ENCODE peak calls at places on chromosomes 5 and 9, in five cellular contexts. T is stomach, C is right atrium auricular region, M is tibial artery, X is right lobe of liver. V is an unnamed sample.

GRCh38 chr9:117120061-117120460 is 294.8 kb downstream of the ASTN2 start:
- DNase-seq in C (no peak), T (no peak), M (no peak), X (no peak), V (no peak)

GRCh38 chr9:101604287-101604686 is 9.5 kb upstream of the PPP3R2 start:
- DNase-seq in T (no peak), C (no peak), M (no peak), X (no peak), V (no peak)

GRCh38 chr5:54403121-54403520 is 52.4 kb upstream of the HSPB3 start:
- DNase-seq in C (no peak), T (no peak), X (no peak), M (no peak), V (no peak)

GRCh38 chr9:121598167-121599000 is 53.0 kb upstream of the DAB2IP start:
- DNase-seq in C (peak), X (peak), M (peak), T (peak), V (peak)

GRCh38 chr9:136625101-136626065 is 37.3 kb upstream of the EGFL7 start:
- DNase-seq in C (peak), T (peak), M (peak), X (peak), V (peak)

GRCh38 chr9:89878003-89878411 is 273.2 kb downstream of the GADD45G start:
- DNase-seq in T (peak), M (peak), X (peak), C (peak), V (peak)

GRCh38 chr5:159033351-159033657 is 66.4 kb downstream of the EBF1 start:
- DNase-seq in T (no peak), M (no peak), C (no peak), X (no peak), V (no peak)

GRCh38 chr9:72256912-72257311 is 107.7 kb downstream of the GDA start:
- DNase-seq in T (no peak), X (no peak), M (no peak), C (no peak), V (no peak)

GRCh38 chr9:130663258-130664171 is 879 bp upstream of the PRDM12 start:
- DNase-seq in T (no peak), C (no peak), X (no peak), M (no peak), V (no peak)

GRCh38 chr5:146716636-146717035 is 161.9 kb downstream of the PPP2R2B start:
- DNase-seq in C (no peak), T (no peak), X (no peak), M (no peak), V (no peak)

GRCh38 chr9:128203842-128204551 is 818 bp downstream of the DNM1 start:
- DNase-seq in M (no peak), C (peak), T (no peak), X (no peak), V (no peak)

GRCh38 chr9:93132287-93132927 is 1.6 kb downstream of the NINJ1 start:
- DNase-seq in T (peak), X (peak), C (no peak), M (peak), V (peak)

GRCh38 chr5:180808461-180809000 is 5.9 kb upstream of the MGAT1 start:
- DNase-seq in M (peak), C (no peak), T (no peak), X (peak), V (peak)

GRCh38 chr5:43602456-43602817 is 543 bp upstream of the NNT start:
- DNase-seq in X (no peak), C (no peak), T (peak), M (no peak), V (peak)

GRCh38 chr5:157956271-157956885 is 97.4 kb upstream of the CLINT1 start:
- DNase-seq in M (no peak), T (no peak), C (no peak), X (no peak), V (no peak)

GRCh38 chr9:114285166-114285867 is 37.6 kb upstream of the ORM1 start:
- DNase-seq in C (no peak), M (peak), T (no peak), X (peak), V (peak)

GRCh38 chr5:41574391-41574790 is 64.0 kb upstream of the PLCXD3 start:
- DNase-seq in X (no peak), M (no peak), T (no peak), C (no peak), V (no peak)

GRCh38 chr9:137590123-137590468 is 216 bp downstream of the ZMYND19 start:
- DNase-seq in M (no peak), C (no peak), X (no peak), T (no peak), V (no peak)

GRCh38 chr5:144567416-144567770 is 396.7 kb downstream of the KCTD16 start:
- DNase-seq in M (no peak), X (no peak), T (no peak), C (no peak), V (no peak)
- TF ChIP-seq CTCF in M (no peak), X (no peak), T (no peak), C (no peak), V (no peak)

DNA sequence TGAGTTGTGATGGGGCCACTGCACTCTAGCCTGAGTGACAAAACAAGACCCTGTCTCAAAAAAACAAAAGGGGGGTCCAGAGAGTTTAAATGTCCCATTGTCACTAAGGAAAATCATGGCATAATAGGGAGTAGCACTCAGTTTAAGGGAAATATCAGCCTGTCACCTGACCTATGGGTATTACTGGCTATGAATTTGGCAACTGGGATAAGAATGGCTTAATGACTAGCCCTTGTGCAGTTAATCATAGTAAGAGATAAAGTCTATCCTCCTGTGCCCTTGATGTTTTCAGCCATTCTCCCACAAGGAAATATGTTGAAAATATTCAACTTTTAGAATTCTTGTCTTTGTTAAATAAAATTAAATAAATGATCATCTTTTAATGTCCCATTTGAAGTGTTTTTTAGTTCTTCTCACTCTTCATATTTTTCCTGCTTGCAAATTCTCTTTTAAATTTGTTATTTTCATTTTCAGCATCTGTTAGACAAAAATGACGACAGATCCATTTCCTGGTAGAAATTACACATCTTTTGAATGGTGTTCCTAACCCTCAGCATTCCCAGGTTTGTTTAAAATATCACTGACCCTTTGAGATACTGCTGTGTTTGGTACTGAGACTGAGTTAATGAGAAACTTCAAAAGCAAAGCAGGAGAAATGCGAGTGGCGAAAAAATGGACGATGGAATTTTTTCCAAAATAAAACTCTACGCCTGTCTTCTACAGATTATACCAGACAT is 191.4 kb downstream of the ARHGAP26 start:
- DNase-seq in X (no peak), M (no peak), T (no peak), C (no peak), V (no peak)
- H3K27ac ChIP-seq in X (peak), M (no peak), T (no peak), C (no peak), V (no peak)

DNA sequence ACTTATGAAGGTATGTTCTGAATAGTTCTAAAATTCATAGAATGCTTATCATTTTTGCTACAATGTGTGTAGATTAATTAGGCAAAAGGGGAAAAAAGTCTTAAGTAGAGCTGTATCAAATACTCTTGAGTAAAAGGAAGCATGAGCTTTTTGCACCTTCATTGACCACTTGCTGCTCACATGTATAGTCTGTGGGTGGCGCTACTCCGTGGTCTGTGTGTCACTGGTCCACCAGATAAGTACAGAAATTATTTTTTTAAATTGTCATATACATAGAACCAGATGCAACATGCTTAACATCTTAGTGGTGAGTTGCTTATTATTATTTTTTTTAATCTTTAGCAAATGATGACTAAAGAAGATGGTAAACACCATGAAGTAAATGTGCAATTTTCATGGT is 130.2 kb downstream of the MAN2A1 start:
- DNase-seq in C (no peak), X (no peak), M (no peak), T (no peak), V (no peak)
- TF ChIP-seq CTCF in C (no peak), X (no peak), M (no peak), T (no peak), V (no peak)

DNA sequence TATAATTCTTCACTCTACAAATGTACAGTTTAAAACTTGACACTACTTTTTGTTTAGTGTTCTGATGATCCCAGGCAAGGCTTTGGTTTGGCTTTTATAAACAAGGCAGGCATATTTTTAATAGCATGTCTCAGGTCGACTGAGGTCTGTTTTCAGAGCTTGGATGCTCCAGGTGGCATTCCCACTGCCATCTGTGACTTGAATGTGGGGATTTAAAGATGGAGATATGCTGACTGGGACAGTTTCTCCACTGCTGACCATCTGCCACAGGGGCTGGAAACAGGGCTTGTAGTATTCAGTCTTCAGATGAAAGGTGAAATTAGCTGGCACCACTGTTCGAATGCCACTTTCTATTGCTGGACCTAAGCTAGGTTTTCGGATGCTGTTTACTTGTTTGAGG is 1266.2 kb upstream of the CDH18 start:
- DNase-seq in M (no peak), T (no peak), C (no peak), X (no peak), V (no peak)
- H3K27ac ChIP-seq in M (no peak), T (no peak), C (no peak), X (no peak), V (no peak)

DNA sequence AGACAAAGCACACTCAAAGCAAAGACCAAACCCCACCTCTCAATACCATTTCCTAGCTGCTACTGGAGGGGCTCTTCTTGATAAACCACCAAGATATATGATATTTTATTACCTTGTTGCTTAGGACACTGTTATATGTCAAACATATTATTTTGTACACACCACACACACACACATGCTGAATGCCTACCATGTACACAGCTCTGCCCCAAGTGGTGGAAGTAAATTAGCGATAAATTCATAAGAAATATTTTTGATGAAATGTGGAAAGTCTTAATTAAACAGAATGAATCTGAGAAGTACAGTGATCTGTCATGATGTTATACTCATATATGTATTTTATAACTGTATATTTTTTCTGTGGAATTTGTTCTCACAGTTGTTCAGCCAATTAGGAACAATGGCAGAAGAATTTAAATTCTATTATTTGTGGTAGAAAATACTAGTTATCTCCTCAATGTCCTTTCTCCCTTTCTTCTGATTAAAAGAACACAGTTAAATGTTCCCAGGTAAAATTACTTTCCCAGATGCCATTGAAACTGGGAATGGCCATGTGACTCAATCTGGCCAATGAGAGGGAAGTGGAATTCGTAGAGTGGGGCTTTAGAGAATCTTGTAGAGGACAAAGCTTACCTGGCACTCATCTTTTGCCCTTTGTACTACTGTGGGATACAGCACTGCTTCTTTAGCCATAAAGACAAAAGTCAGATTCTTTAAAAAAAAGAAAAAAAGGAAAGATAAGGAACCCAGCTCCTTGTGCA is 156.5 kb downstream of the SNCAIP start:
- DNase-seq in M (no peak), T (no peak), X (no peak), C (no peak), V (no peak)
- TF ChIP-seq CTCF in M (no peak), T (no peak), X (no peak), C (no peak), V (no peak)

DNA sequence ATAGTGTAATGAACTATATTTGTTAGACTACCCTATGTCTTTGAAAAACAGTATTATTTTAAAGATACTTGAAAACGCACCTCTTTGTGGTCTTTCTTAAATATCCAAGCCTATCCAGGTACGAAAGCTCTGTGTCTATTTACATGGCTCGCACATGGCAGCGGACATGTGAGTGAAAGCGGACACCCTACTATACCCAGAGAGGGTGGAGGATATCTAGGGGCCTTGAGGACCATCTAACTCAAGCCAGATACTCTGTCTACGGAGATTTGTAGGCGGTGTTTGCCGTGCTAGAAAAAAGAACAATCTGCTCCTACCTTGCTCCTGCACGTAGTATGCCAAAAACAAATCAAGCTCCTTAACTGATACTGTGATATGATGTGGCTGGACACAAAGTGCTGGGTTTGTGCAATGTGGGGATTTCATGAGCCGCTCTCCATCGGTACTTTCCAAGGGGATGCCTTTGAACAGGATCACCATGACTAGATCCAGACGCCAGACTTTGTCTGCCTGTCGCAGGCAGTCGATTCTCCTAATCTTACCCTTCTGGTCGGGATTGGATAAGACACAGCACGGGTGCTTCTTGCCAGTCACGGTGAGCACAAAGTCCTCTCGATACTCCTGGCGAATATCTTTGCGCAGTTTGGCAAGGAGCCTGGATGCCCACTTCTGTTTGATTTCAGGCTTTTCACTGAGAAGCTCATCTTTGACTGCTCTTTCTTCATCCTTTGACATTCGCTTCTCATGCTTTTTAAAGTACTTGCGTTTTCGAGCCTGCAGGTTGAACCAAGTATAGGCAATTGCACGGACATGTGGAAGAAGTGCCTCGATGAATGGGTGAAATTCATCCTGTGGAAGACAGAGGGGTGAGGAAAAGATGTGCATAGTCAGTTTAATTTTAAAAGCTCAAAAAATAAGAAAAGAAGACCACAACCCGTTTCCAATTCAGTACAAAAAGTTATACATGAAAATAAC is 7.0 kb downstream of the NFIB start:
- DNase-seq in T (no peak), X (no peak), C (no peak), M (no peak), V (no peak)
- H3K27ac ChIP-seq in T (peak), X (no peak), C (peak), M (no peak), V (no peak)

GRCh38 chr5:69288668-69289067 is 43.9 kb downstream of the CCDC125 start:
- DNase-seq in C (no peak), T (no peak), M (no peak), X (no peak), V (no peak)

GRCh38 chr5:69281114-69281513 is 46.4 kb downstream of the CDK7 start:
- DNase-seq in M (no peak), X (no peak), T (no peak), C (no peak), V (no peak)

GRCh38 chr5:69288069-69288468 is 44.5 kb downstream of the CCDC125 start:
- DNase-seq in M (no peak), T (no peak), X (no peak), C (no peak), V (no peak)

DNA sequence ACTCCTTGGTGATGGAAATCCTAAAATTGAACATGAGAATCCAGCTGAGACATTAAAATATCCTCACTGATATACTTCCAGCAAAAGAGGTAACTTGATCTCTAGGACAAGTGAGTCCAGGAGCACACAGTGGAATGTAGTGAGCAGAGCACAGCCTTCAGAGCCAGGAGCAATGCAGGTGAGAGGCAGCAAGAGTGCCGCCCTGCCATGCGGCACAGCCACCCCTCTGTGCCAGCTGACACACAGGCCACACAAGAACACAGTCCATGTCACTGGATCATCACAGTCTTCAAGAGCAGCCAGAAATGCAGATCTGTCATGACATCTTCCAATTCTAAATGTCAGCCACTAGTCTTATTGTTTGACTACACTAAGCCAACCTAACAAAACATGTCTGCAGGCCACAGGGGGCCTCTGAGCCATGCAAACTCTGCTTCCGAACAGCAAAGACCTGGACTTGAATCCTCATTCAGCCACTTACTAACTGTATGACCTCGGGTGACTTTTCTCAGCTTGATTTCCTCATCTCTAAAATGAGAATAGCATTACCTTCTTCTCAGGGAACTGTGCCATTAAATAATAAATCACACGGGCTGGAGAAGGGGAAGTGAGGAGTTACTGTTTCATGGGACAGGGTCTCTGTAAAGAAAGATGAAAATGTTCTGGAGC is 47.0 kb downstream of the CCDC125 start:
- DNase-seq in T (no peak), M (no peak), X (no peak), C (no peak), V (no peak)
- TF ChIP-seq CTCF in T (no peak), M (no peak), X (no peak), C (no peak), V (no peak)

DNA sequence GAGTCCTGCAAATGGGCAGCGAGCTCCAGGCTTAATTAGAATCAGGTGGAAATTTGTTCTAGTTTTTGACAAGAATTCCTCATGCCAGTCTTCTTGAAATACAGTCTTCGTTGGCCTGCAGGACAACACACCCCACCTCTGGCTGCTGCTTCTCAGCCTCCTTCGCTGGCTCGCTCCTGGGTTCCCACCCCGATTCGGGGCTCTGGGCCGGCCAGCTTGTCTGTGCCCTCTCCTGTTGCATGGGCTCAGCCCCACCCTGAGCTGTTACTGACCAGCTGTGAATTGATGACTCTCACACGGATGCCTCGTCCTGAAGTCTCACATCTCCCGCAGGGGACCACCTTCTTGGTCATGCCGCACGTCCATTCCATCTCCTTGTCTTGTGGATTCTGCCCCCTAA is 21.0 kb downstream of the PSD2 start:
- DNase-seq in C (no peak), T (no peak), M (peak), X (no peak), V (no peak)
- H3K27ac ChIP-seq in C (no peak), T (no peak), M (no peak), X (no peak), V (no peak)

GRCh38 chr5:177509991-177510566 is 453 bp upstream of the DOK3 start:
- DNase-seq in M (no peak), T (no peak), C (no peak), X (no peak), V (no peak)
- TF ChIP-seq CTCF in M (no peak), T (no peak), C (no peak), X (no peak), V (no peak)

GRCh38 chr5:68192679-68193060 is 22.9 kb upstream of the PIK3R1 start:
- DNase-seq in T (no peak), C (no peak), X (no peak), M (no peak), V (no peak)
- H3K27ac ChIP-seq in T (no peak), C (peak), X (no peak), M (peak), V (no peak)